ENCODE peak calls at places on chromosomes 7 and 10, in five cellular contexts. C is K562, Y is H1, K is GM12878, P is HepG2. T is an unnamed sample.
A peak's percentile ranks its signal among the peaks of the same experiment; 100 is the strongest.

GRCh38 chr7:133155642-133156041 is 73.8 kb upstream of the CHCHD3 start:
- DNase-seq in Y (no peak), C (no peak), K (no peak), P (no peak), T (no peak)

GRCh38 chr10:49083256-49083655 is 32.1 kb downstream of the VSTM4 start:
- DNase-seq in Y (no peak), P (no peak), C (no peak), K (no peak), T (no peak)

GRCh38 chr10:98253499-98253898 is 14.5 kb downstream of the LOXL4 start:
- DNase-seq in K (no peak), P (no peak), Y (no peak), C (no peak), T (no peak)

GRCh38 chr10:124728071-124728829 is 15.9 kb downstream of the FAM53B start:
- DNase-seq in Y (no peak), C (no peak), P (no peak), K (no peak), T (no peak)

GRCh38 chr7:112510032-112510742 is 29.4 kb downstream of the LSMEM1 start:
- DNase-seq in C (no peak), K (peak; percentile 17), Y (no peak), P (no peak), T (no peak)

GRCh38 chr10:73159038-73159648 is 8.7 kb downstream of the ECD start:
- DNase-seq in Y (peak; percentile 3), K (peak; percentile 30), C (peak; percentile 58), P (peak; percentile 59), T (peak; percentile 69)

GRCh38 chr7:100220833-100221718 is 1.3 kb downstream of the PVRIG start:
- DNase-seq in C (no peak), P (no peak), Y (no peak), K (peak; percentile 82), T (no peak)

GRCh38 chr7:30430300-30430699 is 48.3 kb downstream of the NOD1 start:
- DNase-seq in P (no peak), C (no peak), K (no peak), Y (no peak), T (no peak)

GRCh38 chr10:114749014-114749413 is 72.6 kb upstream of the FHIP2A start:
- DNase-seq in P (no peak), C (peak; percentile 6), Y (no peak), K (no peak), T (no peak)

GRCh38 chr10:2051108-2051507 is 313.8 kb upstream of the ADARB2 start:
- DNase-seq in C (no peak), K (no peak), Y (no peak), P (no peak), T (no peak)

DNA sequence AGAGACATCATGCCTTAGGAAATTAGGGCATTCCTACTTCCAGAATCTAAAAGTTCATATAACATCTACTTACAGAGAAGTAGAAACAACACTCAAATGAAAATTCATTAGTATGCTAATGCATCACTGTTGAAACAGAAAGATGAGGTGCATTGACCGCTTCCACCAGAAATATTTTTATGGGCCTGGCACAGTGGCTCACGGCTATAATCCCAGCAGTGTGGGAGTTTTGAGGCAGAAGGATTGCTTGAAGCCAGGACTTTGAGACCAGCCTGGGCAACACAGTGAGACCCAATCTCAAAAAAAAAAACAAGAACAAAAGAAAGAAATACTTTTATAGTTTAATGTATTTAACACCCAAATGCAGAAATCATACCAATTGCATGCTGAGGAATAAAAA is 220.9 kb downstream of the SKIDA1 start:
- DNase-seq in K (no peak), P (no peak), C (no peak), Y (no peak), T (no peak)
- H4K20me1 ChIP-seq in K (no peaks in the 10 kb centered on the region), P (no peaks in the 10 kb centered on the region), C (no peaks in the 10 kb centered on the region), Y (no peaks in the 10 kb centered on the region), T (no peaks in the 10 kb centered on the region)

GRCh38 chr10:75197906-75198305 is 12.7 kb upstream of the VDAC2 start:
- DNase-seq in C (no peak), P (no peak), Y (no peak), K (no peak), T (no peak)

GRCh38 chr10:75205908-75206307 is 4.7 kb upstream of the VDAC2 start:
- DNase-seq in C (no peak), K (no peak), Y (no peak), P (no peak), T (no peak)

GRCh38 chr10:75201793-75202307 is 8.7 kb upstream of the VDAC2 start:
- DNase-seq in C (no peak), P (peak; percentile 45), K (no peak), Y (no peak), T (no peak)

GRCh38 chr10:75203724-75204123 is 6.9 kb upstream of the VDAC2 start:
- DNase-seq in P (no peak), C (no peak), Y (no peak), K (no peak), T (no peak)

GRCh38 chr10:75202321-75203096 is 8.1 kb upstream of the VDAC2 start:
- DNase-seq in P (peak; percentile 41), Y (no peak), K (no peak), C (no peak), T (no peak)
- TF ChIP-seq CREB1 in P (no peak), Y (no peak), K (no peak), C (no peak), T (no peak)

DNA sequence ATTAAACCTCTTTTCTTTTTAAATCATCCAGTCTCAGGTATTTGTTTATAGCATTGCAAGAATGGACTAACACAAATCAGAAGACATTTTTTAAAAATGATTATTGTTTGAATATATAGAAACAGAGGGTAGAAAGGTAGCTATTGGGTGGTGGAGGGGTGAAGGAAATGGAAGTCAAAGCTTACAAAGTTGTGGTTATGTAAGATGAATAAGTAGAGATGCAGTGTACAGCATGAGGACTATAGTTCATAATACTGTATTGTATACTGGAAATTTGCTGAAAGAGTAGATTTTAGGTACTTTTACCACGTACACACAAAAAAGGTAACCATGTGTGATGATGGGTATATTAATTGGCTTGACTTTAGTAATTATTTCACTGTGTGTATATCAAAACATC is 144.0 kb upstream of the FAM3C start:
- DNase-seq in K (no peak), C (no peak), P (no peak), Y (no peak), T (no peak)
- H3K27me3 ChIP-seq in K (no peaks in the 10 kb centered on the region), C (no peaks in the 10 kb centered on the region), P (peaks cover 1% of the 10 kb centered on the region), Y (no peaks in the 10 kb centered on the region), T (no peaks in the 10 kb centered on the region)

GRCh38 chr10:80462277-80462985 is 8.3 kb downstream of the TSPAN14 start:
- DNase-seq in P (no peak), C (no peak), Y (no peak), K (no peak), T (no peak)

GRCh38 chr10:80461208-80462183 is 7.4 kb downstream of the TSPAN14 start:
- DNase-seq in Y (no peak), P (no peak), K (no peak), C (no peak), T (no peak)

GRCh38 chr10:80464557-80465466 is 10.7 kb downstream of the TSPAN14 start:
- DNase-seq in C (peak; percentile 54), K (no peak), P (peak; percentile 97), Y (peak; percentile 68), T (peak; percentile 93)

GRCh38 chr10:80463868-80464267 is 9.8 kb downstream of the TSPAN14 start:
- DNase-seq in C (no peak), K (no peak), Y (no peak), P (no peak), T (no peak)

DNA sequence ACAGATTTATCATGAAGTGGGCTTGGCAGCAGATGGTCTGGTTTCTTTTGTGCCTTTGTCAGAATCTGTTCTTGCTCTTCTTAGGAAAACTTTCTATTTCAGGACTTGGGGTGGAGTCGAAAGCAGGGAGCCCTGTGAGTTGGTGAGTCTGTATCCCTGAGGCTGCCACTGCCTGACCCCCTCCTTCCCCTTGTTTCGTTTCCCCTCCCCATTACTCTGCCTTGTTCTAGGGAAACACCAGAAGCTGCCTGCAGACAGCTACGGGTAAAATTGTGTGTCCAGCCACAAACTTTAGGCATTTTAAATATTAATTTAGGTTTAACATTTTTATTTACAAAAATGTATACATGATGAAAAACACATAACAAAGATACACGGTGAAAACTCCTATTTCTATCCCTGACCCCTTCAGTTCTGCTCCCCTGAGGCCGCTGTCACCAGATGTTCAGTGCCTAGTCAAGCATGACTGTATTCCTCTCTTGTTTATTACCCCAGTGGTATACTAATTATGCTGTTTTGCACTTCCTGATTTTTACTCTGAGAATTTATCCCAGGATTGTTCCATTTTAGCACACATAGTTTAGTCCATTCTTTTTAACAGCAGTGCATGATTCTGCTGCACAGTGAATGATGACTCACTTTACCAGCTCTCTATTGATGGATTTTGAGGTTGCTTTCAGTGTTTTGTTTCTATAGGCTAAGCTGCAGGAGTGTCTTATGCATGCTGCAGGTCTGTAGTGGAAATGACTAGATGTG is 9.1 kb downstream of the TSPAN14 start:
- DNase-seq in P (no peak), C (no peak), Y (no peak), K (no peak), T (no peak)
- H4K20me1 ChIP-seq in P (peaks cover 41% of the 10 kb centered on the region), C (peaks cover 17% of the 10 kb centered on the region), Y (peaks cover 12% of the 10 kb centered on the region), K (no peaks in the 10 kb centered on the region), T (peaks cover 32% of the 10 kb centered on the region)

DNA sequence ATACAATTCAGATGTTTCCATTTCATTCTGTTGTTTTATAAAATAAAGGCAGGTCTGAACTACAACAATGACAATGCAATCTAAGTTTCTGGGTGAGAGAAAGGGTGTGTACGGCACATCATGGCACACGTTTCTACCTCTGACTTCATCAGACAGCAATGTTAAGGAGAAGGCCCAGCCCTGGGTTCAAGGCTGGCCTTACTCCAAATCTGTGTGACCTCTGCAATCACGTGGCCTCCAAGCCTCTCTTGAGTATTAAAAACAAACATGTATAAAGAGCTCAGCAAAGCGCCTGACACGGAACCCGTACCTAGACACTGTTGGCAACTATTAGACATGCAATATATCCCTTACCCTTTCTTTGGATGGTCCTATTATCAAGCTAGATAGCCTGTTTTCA is 114.1 kb downstream of the LARP4B start:
- DNase-seq in Y (no peak), K (no peak), C (no peak), P (no peak), T (no peak)
- TF ChIP-seq CREB1 in Y (no peak), K (no peak), C (no peak), P (no peak), T (no peak)

GRCh38 chr10:35690534-35690933 is 48.4 kb upstream of the FZD8 start:
- DNase-seq in K (no peak), C (no peak), P (peak; percentile 8), Y (no peak), T (no peak)
- H3K27me3 ChIP-seq in K (no peaks in the 10 kb centered on the region), C (peaks cover 11% of the 10 kb centered on the region), P (no peaks in the 10 kb centered on the region), Y (no peaks in the 10 kb centered on the region), T (no peaks in the 10 kb centered on the region)